ENCODE peak calls at places on chromosome 6, in six cellular contexts. K, S, X, N, T and F are unnamed samples.

GRCh38 chr6:32086661-32087573 is 22.2 kb downstream of the TNXB start:
- DNase-seq in T (peak), S (no peak), K (no peak), X (peak), N (no peak), F (no peak)

GRCh38 chr6:79543886-79544285 is 6.7 kb upstream of the LCA5 start:
- DNase-seq in S (no peak), T (no peak), N (no peak), X (no peak), K (no peak), F (no peak)

GRCh38 chr6:17907467-17908229 is 79.8 kb downstream of the KIF13A start:
- DNase-seq in N (no peak), T (peak), K (no peak), S (peak), X (peak), F (peak)

GRCh38 chr6:168193816-168194701 is 115.0 kb upstream of the FRMD1 start:
- DNase-seq in N (no peak), T (peak), S (peak), X (no peak), K (peak), F (no peak)

GRCh38 chr6:166924531-166924930 is 31.8 kb downstream of the RNASET2 start:
- DNase-seq in T (no peak), N (no peak), K (no peak), S (no peak), X (no peak), F (no peak)

GRCh38 chr6:138455746-138456392 is 43.4 kb downstream of the NHSL1 start:
- DNase-seq in S (no peak), K (no peak), T (no peak), N (peak), X (peak), F (no peak)

GRCh38 chr6:86380571-86381125 is 556.7 kb upstream of the HTR1E start:
- DNase-seq in S (no peak), X (no peak), K (no peak), N (no peak), T (no peak), F (no peak)

GRCh38 chr6:45074423-45074822 is 253.7 kb upstream of the RUNX2 start:
- DNase-seq in X (no peak), T (no peak), K (no peak), N (no peak), S (no peak), F (no peak)

GRCh38 chr6:47853766-47854165 is 71.9 kb downstream of the OPN5 start:
- DNase-seq in T (no peak), N (no peak), K (no peak), S (no peak), X (no peak), F (no peak)
- TF ChIP-seq CTCF in T (no peak), N (no peak), K (no peak), S (no peak), X (no peak), F (no peak)

GRCh38 chr6:163579880-163580295 is 165.4 kb downstream of the QKI start:
- DNase-seq in T (no peak), S (no peak), N (no peak), X (peak), K (no peak), F (no peak)
- TF ChIP-seq CTCF in T (no peak), S (peak), N (no peak), X (no peak), K (no peak), F (no peak)

GRCh38 chr6:36888654-36889481 is 3.1 kb downstream of the C6orf89 start:
- DNase-seq in S (no peak), X (no peak), K (no peak), T (no peak), N (no peak), F (no peak)

GRCh38 chr6:36886948-36887347 is 1.2 kb downstream of the C6orf89 start:
- DNase-seq in X (no peak), N (no peak), S (no peak), K (no peak), T (no peak), F (no peak)

GRCh38 chr6:36890264-36890663 is 4.5 kb downstream of the C6orf89 start:
- DNase-seq in X (no peak), T (no peak), S (no peak), K (no peak), N (no peak), F (no peak)

GRCh38 chr6:36885461-36886401 is at the start of gene C6orf89:
- DNase-seq in T (peak), X (peak), S (peak), K (peak), N (peak), F (peak)

GRCh38 chr6:36888115-36888643 is 2.4 kb downstream of the C6orf89 start:
- DNase-seq in T (no peak), K (no peak), X (no peak), S (no peak), N (no peak), F (no peak)
- TF ChIP-seq CTCF in T (no peak), K (no peak), X (no peak), S (no peak), N (no peak), F (no peak)

GRCh38 chr6:11282245-11282644 is 49.8 kb upstream of the NEDD9 start:
- DNase-seq in K (no peak), X (no peak), T (no peak), N (no peak), S (no peak), F (no peak)
- TF ChIP-seq CTCF in K (no peak), X (no peak), T (no peak), N (no peak), S (no peak), F (no peak)

GRCh38 chr6:47353822-47354221 is 44.1 kb upstream of the TNFRSF21 start:
- DNase-seq in N (no peak), X (no peak), T (no peak), K (no peak), S (no peak), F (no peak)

GRCh38 chr6:47355496-47355895 is 45.8 kb upstream of the TNFRSF21 start:
- DNase-seq in T (no peak), X (no peak), S (no peak), K (no peak), N (no peak), F (no peak)

GRCh38 chr6:47349931-47350330 is 40.2 kb upstream of the TNFRSF21 start:
- DNase-seq in N (no peak), K (no peak), T (no peak), X (no peak), S (no peak), F (no peak)

GRCh38 chr6:47352966-47353365 is 43.3 kb upstream of the TNFRSF21 start:
- DNase-seq in S (no peak), T (no peak), N (no peak), K (no peak), X (no peak), F (no peak)

DNA sequence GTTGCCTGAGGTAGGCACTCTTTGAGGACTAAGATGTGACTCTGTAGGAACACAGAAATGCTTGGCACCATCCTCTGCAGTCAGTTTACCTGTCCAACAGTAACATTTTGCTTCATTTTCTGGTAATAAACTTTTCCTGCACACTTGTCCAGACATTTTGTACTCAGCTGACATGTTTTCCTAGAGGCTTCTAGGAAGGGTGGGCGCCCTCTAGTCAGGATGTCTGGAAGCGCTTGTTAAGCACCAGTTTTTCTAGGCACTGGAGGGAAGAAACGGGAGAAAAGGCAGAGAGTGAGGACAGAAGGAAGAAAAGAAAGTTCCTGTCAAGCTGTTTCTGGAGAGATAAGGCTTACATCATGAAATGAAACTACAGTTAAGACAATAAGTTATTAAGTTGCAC is 42.5 kb upstream of the TNFRSF21 start:
- DNase-seq in N (no peak), S (no peak), K (peak), X (no peak), T (no peak), F (no peak)
- TF ChIP-seq CTCF in N (no peak), S (no peak), K (peak), X (peak), T (no peak), F (peak)

GRCh38 chr6:163151212-163151611 is 263.3 kb upstream of the QKI start:
- DNase-seq in S (no peak), K (no peak), X (peak), N (no peak), T (no peak), F (no peak)

GRCh38 chr6:163149535-163149848 is 265.0 kb upstream of the QKI start:
- DNase-seq in K (no peak), N (no peak), T (no peak), X (no peak), S (peak), F (no peak)

GRCh38 chr6:163148781-163149534 is 265.6 kb upstream of the QKI start:
- DNase-seq in X (no peak), K (no peak), S (peak), N (no peak), T (no peak), F (no peak)

GRCh38 chr6:163146036-163146435 is 268.5 kb upstream of the QKI start:
- DNase-seq in N (no peak), T (no peak), S (no peak), K (no peak), X (peak), F (no peak)

GRCh38 chr6:163147988-163148387 is 266.5 kb upstream of the QKI start:
- DNase-seq in N (no peak), S (no peak), K (no peak), X (no peak), T (no peak), F (no peak)
- TF ChIP-seq CTCF in N (no peak), S (no peak), K (peak), X (no peak), T (no peak), F (no peak)